ENCODE peak calls at places on chromosomes 4 and X, in five cellular contexts. F is H54, L is right atrium auricular region, U is RCC 7860, T is NCI-H1105. G is an unnamed sample.

GRCh38 chrX:13756381-13756780 is 21.8 kb downstream of the OFD1 start:
- DNase-seq in F (no peak), L (no peak), T (no peak), U (no peak), G (no peak)

GRCh38 chrX:71532753-71533425 is at the start of gene OGT:
- DNase-seq in L (peak; percentile 97), F (peak; percentile 40), T (peak; percentile 84), U (peak; percentile 82), G (peak; percentile 99)

GRCh38 chrX:34332336-34332735 is 200.2 kb upstream of the FAM47A start:
- DNase-seq in F (no peak), U (no peak), T (no peak), L (no peak), G (no peak)

GRCh38 chr4:142512161-142512560 is 333.9 kb downstream of the INPP4B start:
- DNase-seq in T (no peak), L (no peak), U (no peak), F (no peak), G (peak; percentile 3)

GRCh38 chr4:147924604-147925412 is 192.9 kb downstream of the ARHGAP10 start:
- DNase-seq in U (no peak), T (no peak), F (no peak), L (no peak), G (no peak)

GRCh38 chrX:29762006-29762405 is 453.4 kb upstream of the MAGEB2 start:
- DNase-seq in T (no peak), L (no peak), F (no peak), U (no peak), G (no peak)

GRCh38 chr4:28357985-28358384 is 1497.3 kb downstream of the STIM2 start:
- DNase-seq in L (no peak), U (no peak), F (no peak), T (no peak), G (peak; percentile 1)

GRCh38 chrX:40155617-40156471 is 58.1 kb upstream of the BCOR start:
- DNase-seq in L (no peak), F (no peak), U (no peak), T (no peak), G (no peak)

GRCh38 chrX:130094712-130095111 is 15.6 kb downstream of the ELF4 start:
- DNase-seq in L (no peak), U (no peak), T (no peak), F (no peak), G (no peak)

G was measured in fibroblast of gingiva.